ENCODE peak calls at places on chromosomes 12 and 14, in eight cellular contexts. H is cardiac fibroblast; C is A549; K is hypothalamus; O is caudate nucleus; Y is stimulated activated CD8-positive, alpha-beta memory T cell treated with anti-CD3 and anti-CD28 coated beads, Interleukin-4, amount 100 ng/mL, for 48 hours; Z is H7; Q is bronchial epithelial cell. R is an unnamed sample.

GRCh38 chr14:79583738-79584405 is 627.4 kb downstream of the DIO2 start:
- DNase-seq in Z (no peak), C (peak; percentile 21), K (no peak), H (peak; percentile 88), O (no peak), Q (peak; percentile 50), Y (no peak), R (no peak)

GRCh38 chr14:28515571-28515970 is 251.0 kb upstream of the FOXG1 start:
- DNase-seq in K (no peak), Z (no peak), O (no peak), H (peak; percentile 67), C (no peak), Q (peak; percentile 88), Y (no peak), R (peak; percentile 23)

GRCh38 chr14:101480747-101481530 is 80.4 kb upstream of the DIO3 start:
- DNase-seq in Y (no peak), Q (peak; percentile 96), K (no peak), Z (no peak), O (no peak), H (peak; percentile 16), C (peak; percentile 98), R (peak; percentile 23)

GRCh38 chr12:87812711-87813110 is 216.5 kb downstream of the C12orf50 start:
- DNase-seq in Z (no peak), H (no peak), Y (no peak), K (no peak), O (no peak), C (no peak), Q (no peak), R (no peak)

GRCh38 chr14:70585221-70585620 is 15.2 kb downstream of the MED6 start:
- DNase-seq in O (no peak), C (peak; percentile 21), K (no peak), Q (no peak), Z (peak; percentile 25), Y (peak; percentile 34), H (peak; percentile 10), R (no peak)

GRCh38 chr14:35403085-35403396 is 1.5 kb downstream of the NFKBIA start:
- DNase-seq in O (no peak), Q (peak; percentile 71), K (peak; percentile 36), H (peak; percentile 50), C (no peak), Y (peak; percentile 70), Z (no peak), R (peak; percentile 26)

GRCh38 chr12:18811268-18811667 is 73.3 kb downstream of the CAPZA3 start:
- DNase-seq in K (no peak), Y (no peak), C (no peak), H (peak; percentile 26), Q (no peak), O (no peak), Z (no peak), R (no peak)

GRCh38 chr12:100427078-100427477 is 46.6 kb upstream of the NR1H4 start:
- DNase-seq in Y (no peak), H (peak; percentile 73), K (no peak), Q (peak; percentile 89), Z (no peak), O (no peak), C (peak; percentile 49), R (peak; percentile 88)

GRCh38 chr12:100741084-100741711 is 53.4 kb upstream of the ANO4 start:
- DNase-seq in Y (no peak), O (no peak), H (peak; percentile 45), Q (peak; percentile 45), C (peak; percentile 6), Z (no peak), K (no peak), R (no peak)

GRCh38 chr14:73339206-73339605 is 101.9 kb downstream of the PAPLN start:
- DNase-seq in O (no peak), K (no peak), Z (no peak), Q (no peak), C (no peak), Y (no peak), H (no peak), R (no peak)

GRCh38 chr14:67514650-67515385 is 18.3 kb upstream of the PLEKHH1 start:
- DNase-seq in Y (peak; percentile 43), O (peak; percentile 46), Z (peak; percentile 89), C (no peak), K (peak; percentile 61), H (peak; percentile 21), Q (no peak), R (no peak)

R was measured in foreskin keratinocyte.